ENCODE peak calls at places on chromosomes 4 and X, in ten cellular contexts. One of them, this sample, is unnamed. For H3K27me3, the result is how much of the 10 kb centered on the place peaks cover.

GRCh38 chr4:87839309-87839946 is 6.7 kb downstream of the MEPE start:
- DNase-seq in brain microvascular endothelial cell: peak
- DNase-seq in HCT116: no peak
- DNase-seq in DND-41: peak
- DNase-seq in tibial artery: peak
- DNase-seq in sigmoid colon: peak
- DNase-seq in tibial nerve: peak
- DNase-seq in upper lobe of left lung: peak
- DNase-seq in mesendoderm: peak
- DNase-seq in GM23248: peak
- DNase-seq in this sample: no peak

GRCh38 chr4:161121451-161121850 is 1042.3 kb downstream of the FSTL5 start:
- DNase-seq in tibial artery: no peak
- DNase-seq in upper lobe of left lung: no peak
- DNase-seq in tibial nerve: no peak
- DNase-seq in GM23248: no peak
- DNase-seq in mesendoderm: peak
- DNase-seq in brain microvascular endothelial cell: peak
- DNase-seq in DND-41: no peak
- DNase-seq in sigmoid colon: no peak
- DNase-seq in HCT116: no peak
- DNase-seq in this sample: no peak

GRCh38 chr4:123304151-123305021 is 92.2 kb upstream of the SPRY1 start:
- DNase-seq in HCT116: no peak
- DNase-seq in DND-41: peak
- DNase-seq in brain microvascular endothelial cell: no peak
- DNase-seq in sigmoid colon: no peak
- DNase-seq in tibial nerve: no peak
- DNase-seq in upper lobe of left lung: no peak
- DNase-seq in mesendoderm: peak
- DNase-seq in GM23248: no peak
- DNase-seq in tibial artery: no peak
- DNase-seq in this sample: no peak

GRCh38 chr4:100494166-100494565 is 23.7 kb downstream of the EMCN start:
- DNase-seq in tibial artery: no peak
- DNase-seq in sigmoid colon: no peak
- DNase-seq in HCT116: no peak
- DNase-seq in brain microvascular endothelial cell: no peak
- DNase-seq in tibial nerve: no peak
- DNase-seq in upper lobe of left lung: no peak
- DNase-seq in mesendoderm: no peak
- DNase-seq in GM23248: peak
- DNase-seq in DND-41: no peak
- DNase-seq in this sample: no peak

GRCh38 chrX:31679861-31680260 is 608.0 kb upstream of the FTHL17 start:
- DNase-seq in mesendoderm: no peak
- DNase-seq in brain microvascular endothelial cell: no peak
- DNase-seq in upper lobe of left lung: no peak
- DNase-seq in HCT116: no peak
- DNase-seq in DND-41: no peak
- DNase-seq in GM23248: no peak
- DNase-seq in tibial nerve: no peak
- DNase-seq in sigmoid colon: no peak
- DNase-seq in tibial artery: no peak
- DNase-seq in this sample: no peak

GRCh38 chr4:142473960-142474338 is 372.2 kb downstream of the INPP4B start:
- DNase-seq in brain microvascular endothelial cell: no peak
- DNase-seq in upper lobe of left lung: no peak
- DNase-seq in GM23248: no peak
- DNase-seq in sigmoid colon: peak
- DNase-seq in mesendoderm: no peak
- DNase-seq in tibial nerve: no peak
- DNase-seq in tibial artery: no peak
- DNase-seq in DND-41: no peak
- DNase-seq in HCT116: no peak
- DNase-seq in this sample: no peak

GRCh38 chrX:10041383-10041782 is 74.2 kb downstream of the CLDN34 start:
- DNase-seq in GM23248: peak
- DNase-seq in sigmoid colon: no peak
- DNase-seq in DND-41: no peak
- DNase-seq in HCT116: no peak
- DNase-seq in tibial artery: no peak
- DNase-seq in upper lobe of left lung: no peak
- DNase-seq in tibial nerve: no peak
- DNase-seq in brain microvascular endothelial cell: no peak
- DNase-seq in mesendoderm: no peak
- DNase-seq in this sample: no peak

GRCh38 chr4:1618438-1618837 is 65.7 kb downstream of the FAM53A start:
- DNase-seq in upper lobe of left lung: no peak
- DNase-seq in GM23248: no peak
- DNase-seq in tibial nerve: no peak
- DNase-seq in brain microvascular endothelial cell: no peak
- DNase-seq in DND-41: no peak
- DNase-seq in tibial artery: no peak
- DNase-seq in HCT116: no peak
- DNase-seq in mesendoderm: no peak
- DNase-seq in sigmoid colon: no peak
- DNase-seq in this sample: no peak

GRCh38 chrX:119728487-119728886 is 29.9 kb upstream of the SOWAHD start:
- DNase-seq in DND-41: no peak
- DNase-seq in mesendoderm: peak
- DNase-seq in brain microvascular endothelial cell: no peak
- DNase-seq in upper lobe of left lung: no peak
- DNase-seq in sigmoid colon: no peak
- DNase-seq in GM23248: no peak
- DNase-seq in tibial nerve: no peak
- DNase-seq in HCT116: no peak
- DNase-seq in tibial artery: no peak
- DNase-seq in this sample: no peak

GRCh38 chrX:124098089-124098488 is 136.6 kb downstream of the STAG2 start:
- DNase-seq in HCT116: no peak
- DNase-seq in brain microvascular endothelial cell: no peak
- DNase-seq in GM23248: peak
- DNase-seq in tibial nerve: no peak
- DNase-seq in upper lobe of left lung: no peak
- DNase-seq in sigmoid colon: no peak
- DNase-seq in tibial artery: no peak
- DNase-seq in mesendoderm: peak
- DNase-seq in DND-41: no peak
- DNase-seq in this sample: peak

GRCh38 chrX:138986235-138986634 is 274.7 kb upstream of the FGF13 start:
- DNase-seq in tibial artery: no peak
- DNase-seq in sigmoid colon: no peak
- DNase-seq in mesendoderm: peak
- DNase-seq in tibial nerve: no peak
- DNase-seq in DND-41: no peak
- DNase-seq in brain microvascular endothelial cell: no peak
- DNase-seq in GM23248: peak
- DNase-seq in upper lobe of left lung: no peak
- DNase-seq in HCT116: no peak
- DNase-seq in this sample: no peak

GRCh38 chrX:119729408-119730201 is 28.8 kb upstream of the SOWAHD start:
- DNase-seq in GM23248: peak
- DNase-seq in brain microvascular endothelial cell: peak
- DNase-seq in HCT116: peak
- DNase-seq in tibial nerve: peak
- DNase-seq in mesendoderm: peak
- DNase-seq in tibial artery: peak
- DNase-seq in upper lobe of left lung: peak
- DNase-seq in DND-41: peak
- DNase-seq in sigmoid colon: peak
- DNase-seq in this sample: peak

GRCh38 chr4:119025916-119026661 is 109.5 kb upstream of the MYOZ2 start:
- DNase-seq in GM23248: peak
- DNase-seq in tibial nerve: peak
- DNase-seq in upper lobe of left lung: peak
- DNase-seq in HCT116: peak
- DNase-seq in sigmoid colon: peak
- DNase-seq in DND-41: no peak
- DNase-seq in mesendoderm: no peak
- DNase-seq in brain microvascular endothelial cell: peak
- DNase-seq in tibial artery: peak
- DNase-seq in this sample: no peak

GRCh38 chr4:19382993-19383392 is 868.7 kb upstream of the SLIT2 start:
- DNase-seq in HCT116: no peak
- DNase-seq in brain microvascular endothelial cell: no peak
- DNase-seq in sigmoid colon: no peak
- DNase-seq in GM23248: peak
- DNase-seq in tibial artery: no peak
- DNase-seq in upper lobe of left lung: no peak
- DNase-seq in tibial nerve: no peak
- DNase-seq in DND-41: no peak
- DNase-seq in mesendoderm: no peak
- DNase-seq in this sample: no peak

DNA sequence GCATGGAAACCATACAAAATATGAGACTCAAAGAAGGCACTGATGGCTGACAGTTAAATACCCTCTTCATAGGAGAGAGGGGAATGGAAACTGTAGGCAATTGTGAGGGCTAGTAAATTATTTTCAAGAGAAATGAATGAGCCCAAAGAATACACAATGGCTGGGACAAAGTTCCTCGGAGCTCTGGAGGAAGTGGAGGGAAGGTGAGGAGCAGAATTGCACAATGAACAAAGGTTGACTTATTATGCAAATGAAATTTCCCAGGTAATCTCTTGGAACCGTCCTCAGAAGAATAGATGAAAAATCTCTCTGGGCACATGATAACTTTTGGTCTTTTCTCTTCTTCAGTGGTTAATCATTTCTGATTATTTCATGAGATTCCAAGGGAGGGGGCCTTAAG is 202.6 kb upstream of the VCX start:
- DNase-seq in GM23248: no peak
- DNase-seq in brain microvascular endothelial cell: no peak
- DNase-seq in tibial artery: no peak
- DNase-seq in tibial nerve: no peak
- DNase-seq in mesendoderm: no peak
- DNase-seq in upper lobe of left lung: no peak
- DNase-seq in DND-41: no peak
- DNase-seq in HCT116: no peak
- DNase-seq in sigmoid colon: no peak
- DNase-seq in this sample: no peak
- H3K27me3 ChIP-seq in GM23248: under half
- H3K27me3 ChIP-seq in brain microvascular endothelial cell: under half
- H3K27me3 ChIP-seq in tibial artery: under half
- H3K27me3 ChIP-seq in tibial nerve: under half
- H3K27me3 ChIP-seq in mesendoderm: under half
- H3K27me3 ChIP-seq in upper lobe of left lung: under half
- H3K27me3 ChIP-seq in DND-41: under half
- H3K27me3 ChIP-seq in HCT116: under half
- H3K27me3 ChIP-seq in sigmoid colon: under half
- H3K27me3 ChIP-seq in this sample: under half

GRCh38 chrX:37347420-37347819 is 1.7 kb upstream of the PRRG1 start:
- DNase-seq in brain microvascular endothelial cell: peak
- DNase-seq in HCT116: no peak
- DNase-seq in tibial nerve: peak
- DNase-seq in GM23248: peak
- DNase-seq in upper lobe of left lung: no peak
- DNase-seq in tibial artery: peak
- DNase-seq in DND-41: no peak
- DNase-seq in sigmoid colon: no peak
- DNase-seq in mesendoderm: peak
- DNase-seq in this sample: no peak

GRCh38 chrX:37353646-37354045 is 4.5 kb downstream of the PRRG1 start:
- DNase-seq in GM23248: no peak
- DNase-seq in brain microvascular endothelial cell: no peak
- DNase-seq in DND-41: no peak
- DNase-seq in HCT116: no peak
- DNase-seq in sigmoid colon: no peak
- DNase-seq in tibial nerve: no peak
- DNase-seq in tibial artery: no peak
- DNase-seq in upper lobe of left lung: no peak
- DNase-seq in mesendoderm: no peak
- DNase-seq in this sample: no peak

GRCh38 chrX:37348237-37349130 is 680 bp upstream of the PRRG1 start:
- DNase-seq in upper lobe of left lung: no peak
- DNase-seq in GM23248: peak
- DNase-seq in HCT116: no peak
- DNase-seq in DND-41: no peak
- DNase-seq in mesendoderm: no peak
- DNase-seq in tibial artery: no peak
- DNase-seq in tibial nerve: no peak
- DNase-seq in sigmoid colon: no peak
- DNase-seq in brain microvascular endothelial cell: no peak
- DNase-seq in this sample: no peak

GRCh38 chrX:37349131-37350033 is at the start of gene PRRG1:
- DNase-seq in tibial artery: peak
- DNase-seq in HCT116: peak
- DNase-seq in mesendoderm: peak
- DNase-seq in upper lobe of left lung: peak
- DNase-seq in sigmoid colon: peak
- DNase-seq in DND-41: no peak
- DNase-seq in tibial nerve: peak
- DNase-seq in brain microvascular endothelial cell: peak
- DNase-seq in GM23248: peak
- DNase-seq in this sample: no peak

DNA sequence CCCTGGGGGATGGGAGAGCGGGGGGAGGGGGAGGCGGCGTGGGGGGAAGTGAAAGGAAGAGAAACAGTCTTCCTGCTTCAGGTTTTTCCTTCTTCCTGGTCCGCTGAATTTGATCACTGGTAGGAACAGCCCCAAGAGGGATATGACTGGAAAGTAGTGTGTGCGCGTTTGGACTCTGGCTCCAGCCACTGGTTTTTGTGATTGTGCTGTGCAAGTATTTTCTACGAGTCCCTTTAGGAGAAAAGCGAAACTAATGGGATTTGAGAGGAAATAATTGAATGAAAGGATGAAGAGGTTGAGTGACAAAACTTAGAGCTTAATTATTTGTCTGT is 836 bp downstream of the PRRG1 start:
- DNase-seq in DND-41: no peak
- DNase-seq in GM23248: peak
- DNase-seq in tibial artery: peak
- DNase-seq in brain microvascular endothelial cell: no peak
- DNase-seq in mesendoderm: no peak
- DNase-seq in upper lobe of left lung: no peak
- DNase-seq in sigmoid colon: no peak
- DNase-seq in tibial nerve: peak
- DNase-seq in HCT116: no peak
- DNase-seq in this sample: no peak
- H3K4me3 ChIP-seq in DND-41: no peak
- H3K4me3 ChIP-seq in GM23248: peak
- H3K4me3 ChIP-seq in tibial artery: peak
- H3K4me3 ChIP-seq in brain microvascular endothelial cell: peak
- H3K4me3 ChIP-seq in mesendoderm: peak
- H3K4me3 ChIP-seq in upper lobe of left lung: peak
- H3K4me3 ChIP-seq in sigmoid colon: peak
- H3K4me3 ChIP-seq in tibial nerve: peak
- H3K4me3 ChIP-seq in HCT116: peak
- H3K4me3 ChIP-seq in this sample: no peak

GRCh38 chr4:6378493-6379445 is 93.6 kb downstream of the PPP2R2C start:
- DNase-seq in sigmoid colon: no peak
- DNase-seq in tibial nerve: no peak
- DNase-seq in HCT116: no peak
- DNase-seq in mesendoderm: no peak
- DNase-seq in DND-41: no peak
- DNase-seq in brain microvascular endothelial cell: no peak
- DNase-seq in GM23248: no peak
- DNase-seq in tibial artery: no peak
- DNase-seq in upper lobe of left lung: no peak
- DNase-seq in this sample: no peak
- H3K27me3 ChIP-seq in sigmoid colon: under half
- H3K27me3 ChIP-seq in tibial nerve: under half
- H3K27me3 ChIP-seq in HCT116: under half
- H3K27me3 ChIP-seq in mesendoderm: under half
- H3K27me3 ChIP-seq in DND-41: under half
- H3K27me3 ChIP-seq in brain microvascular endothelial cell: under half
- H3K27me3 ChIP-seq in GM23248: under half
- H3K27me3 ChIP-seq in tibial artery: under half
- H3K27me3 ChIP-seq in upper lobe of left lung: under half
- H3K27me3 ChIP-seq in this sample: under half

GRCh38 chr4:61408163-61408562 is 208.0 kb downstream of the ADGRL3 start:
- DNase-seq in tibial artery: no peak
- DNase-seq in upper lobe of left lung: no peak
- DNase-seq in mesendoderm: peak
- DNase-seq in brain microvascular endothelial cell: no peak
- DNase-seq in HCT116: no peak
- DNase-seq in tibial nerve: no peak
- DNase-seq in sigmoid colon: no peak
- DNase-seq in GM23248: no peak
- DNase-seq in DND-41: no peak
- DNase-seq in this sample: no peak
- H3K4me3 ChIP-seq in tibial artery: no peak
- H3K4me3 ChIP-seq in upper lobe of left lung: no peak
- H3K4me3 ChIP-seq in mesendoderm: no peak
- H3K4me3 ChIP-seq in brain microvascular endothelial cell: no peak
- H3K4me3 ChIP-seq in HCT116: no peak
- H3K4me3 ChIP-seq in tibial nerve: no peak
- H3K4me3 ChIP-seq in sigmoid colon: no peak
- H3K4me3 ChIP-seq in GM23248: no peak
- H3K4me3 ChIP-seq in DND-41: no peak
- H3K4me3 ChIP-seq in this sample: no peak

This sample was measured in CD8-positive, alpha-beta memory T cell.